ENCODE peak calls at places on chromosomes 6 and 20, in four cellular contexts. D is astrocyte, X is left lung, G is pancreas. S is an unnamed sample. For H3K27me3, H3K36me3 and H3K9me3, the result is how much of the 10 kb centered on the place peaks cover.

GRCh38 chr20:44692932-44693476 is 22.2 kb upstream of the CCN5 start:
- DNase-seq in G (no peak), X (no peak), D (peak), S (peak)

GRCh38 chr6:146028250-146028789 is 542 bp upstream of the GRM1 start:
- DNase-seq in D (peak), X (peak), G (peak), S (peak)

GRCh38 chr6:169993861-169994481 is 242.5 kb downstream of the ERMARD start:
- DNase-seq in X (no peak), D (no peak), G (no peak), S (no peak)

GRCh38 chr6:13559251-13559650 is 15.2 kb upstream of the SIRT5 start:
- DNase-seq in G (no peak), X (no peak), D (no peak), S (no peak)

GRCh38 chr6:46781478-46782378 is 11.5 kb upstream of the MEP1A start:
- DNase-seq in D (peak), X (no peak), G (no peak), S (peak)

GRCh38 chr6:25250878-25251277 is 28.3 kb upstream of the CARMIL1 start:
- DNase-seq in G (no peak), D (peak), X (no peak), S (no peak)

GRCh38 chr20:4512891-4513550 is 208.7 kb upstream of the PRND start:
- DNase-seq in G (no peak), X (no peak), D (peak), S (peak)

GRCh38 chr20:8790442-8791074 is 278.3 kb upstream of the PLCB4 start:
- DNase-seq in X (no peak), G (no peak), D (peak), S (peak)

GRCh38 chr20:22462975-22463914 is 121.1 kb downstream of the FOXA2 start:
- DNase-seq in D (no peak), X (no peak), G (no peak), S (peak)

GRCh38 chr6:75498862-75499261 is 5.3 kb upstream of the FILIP1 start:
- DNase-seq in D (no peak), X (no peak), G (no peak), S (no peak)

GRCh38 chr6:167779123-167779992 is 47.4 kb upstream of the AFDN start:
- DNase-seq in D (no peak), G (peak), X (no peak), S (no peak)

GRCh38 chr20:49510562-49511117 is 28.2 kb upstream of the KCNB1 start:
- DNase-seq in X (peak), G (no peak), D (peak), S (peak)

GRCh38 chr20:62656205-62656918 is 14.1 kb downstream of the SLCO4A1 start:
- DNase-seq in G (no peak), D (no peak), X (no peak), S (no peak)

GRCh38 chr6:81743649-81744048 is 8.8 kb downstream of the TENT5A start:
- DNase-seq in X (no peak), G (no peak), D (peak), S (no peak)

GRCh38 chr6:3748726-3749389 is 2.7 kb downstream of the PXDC1 start:
- DNase-seq in D (no peak), G (peak), X (no peak), S (no peak)

GRCh38 chr6:112202639-112203341 is 51.6 kb downstream of the LAMA4 start:
- DNase-seq in X (peak), D (peak), G (no peak), S (peak)

GRCh38 chr20:47099749-47100515 is 205.3 kb downstream of the EYA2 start:
- DNase-seq in G (no peak), X (no peak), D (no peak), S (no peak)

GRCh38 chr6:90369024-90369519 is 72.4 kb upstream of the BACH2 start:
- DNase-seq in G (no peak), D (peak), X (no peak), S (peak)

GRCh38 chr6:112163295-112164257 is 76.2 kb downstream of the FAM229B start:
- DNase-seq in D (no peak), X (peak), G (peak), S (peak)

GRCh38 chr6:82840571-82840970 is 225.1 kb downstream of the UBE3D start:
- DNase-seq in D (peak), X (no peak), G (no peak), S (no peak)

GRCh38 chr6:170044836-170045562 is 245.9 kb downstream of the DLL1 start:
- DNase-seq in D (no peak), X (no peak), G (no peak), S (no peak)

GRCh38 chr6:66307490-66307889 is 600.5 kb upstream of the EYS start:
- DNase-seq in G (no peak), D (no peak), X (no peak), S (no peak)

GRCh38 chr6:45917439-45917838 is 98.2 kb downstream of the CLIC5 start:
- DNase-seq in D (no peak), X (no peak), G (no peak), S (no peak)

GRCh38 chr6:115838763-115839401 is 221.8 kb downstream of the FRK start:
- DNase-seq in G (no peak), X (no peak), D (peak), S (peak)

GRCh38 chr20:61525781-61526431 is 273.8 kb downstream of the CDH4 start:
- DNase-seq in X (no peak), D (peak), G (no peak), S (peak)

GRCh38 chr6:148835920-148836441 is 89.2 kb downstream of the UST start:
- DNase-seq in D (peak), G (no peak), X (no peak), S (peak)

GRCh38 chr20:62606551-62607201 is 35.6 kb upstream of the SLCO4A1 start:
- DNase-seq in G (peak), X (peak), D (no peak), S (no peak)

GRCh38 chr20:57249073-57249472 is 17.4 kb downstream of the BMP7 start:
- DNase-seq in X (no peak), D (no peak), G (no peak), S (no peak)

GRCh38 chr6:11294263-11294662 is 61.8 kb upstream of the NEDD9 start:
- DNase-seq in D (no peak), G (no peak), X (no peak), S (no peak)

GRCh38 chr6:68756454-68757375 is 121.6 kb downstream of the ADGRB3 start:
- DNase-seq in G (no peak), X (no peak), D (no peak), S (no peak)

GRCh38 chr6:91042656-91043055 is 455.8 kb upstream of the MAP3K7 start:
- DNase-seq in G (no peak), D (no peak), X (no peak), S (no peak)

GRCh38 chr20:34995192-34995591 is 39.5 kb downstream of the MYH7B start:
- DNase-seq in X (peak), D (no peak), G (peak), S (no peak)

GRCh38 chr20:34995696-34996095 is 40.0 kb downstream of the MYH7B start:
- DNase-seq in X (peak), D (no peak), G (peak), S (no peak)

GRCh38 chr20:34994509-34995131 is 39.0 kb downstream of the MYH7B start:
- DNase-seq in X (peak), D (no peak), G (peak), S (no peak)

GRCh38 chr20:34992751-34993417 is 37.2 kb downstream of the MYH7B start:
- DNase-seq in G (no peak), X (peak), D (no peak), S (no peak)

GRCh38 chr20:34993941-34994508 is 38.4 kb downstream of the MYH7B start:
- DNase-seq in D (no peak), G (peak), X (peak), S (no peak)
- H3K27me3 ChIP-seq in D (under half), G (under half), X (under half), S (under half)

GRCh38 chr6:157203764-157204163 is 119.6 kb downstream of the TMEM242 start:
- DNase-seq in X (no peak), D (no peak), G (no peak), S (no peak)
- H3K36me3 ChIP-seq in X (under half), D (under half), G (under half), S (under half)

GRCh38 chr20:53448426-53448825 is 145.2 kb downstream of the ZNF217 start:
- DNase-seq in G (no peak), D (no peak), X (no peak), S (no peak)
- H3K9me3 ChIP-seq in G (under half), D (under half), X (under half), S (under half)

GRCh38 chr6:50847890-50848594 is 29.4 kb downstream of the TFAP2B start:
- DNase-seq in G (no peak), X (no peak), D (no peak), S (no peak)

GRCh38 chr6:50845499-50846108 is 26.9 kb downstream of the TFAP2B start:
- DNase-seq in D (no peak), X (peak), G (peak), S (no peak)

GRCh38 chr6:50846109-50846859 is 27.6 kb downstream of the TFAP2B start:
- DNase-seq in X (no peak), G (no peak), D (no peak), S (no peak)

GRCh38 chr6:50849016-50849748 is 30.5 kb downstream of the TFAP2B start:
- DNase-seq in D (no peak), X (peak), G (peak), S (no peak)

GRCh38 chr6:50846860-50847171 is 28.1 kb downstream of the TFAP2B start:
- DNase-seq in G (no peak), D (no peak), X (no peak), S (no peak)
- H3K27me3 ChIP-seq in G (under half), D (under half), X (half or more), S (under half)

GRCh38 chr6:144479991-144480390 is 194.9 kb downstream of the UTRN start:
- DNase-seq in G (no peak), X (no peak), D (no peak), S (no peak)

GRCh38 chr6:144482142-144482541 is 197.0 kb downstream of the UTRN start:
- DNase-seq in D (peak), G (no peak), X (peak), S (peak)

GRCh38 chr6:144481527-144481926 is 196.4 kb downstream of the UTRN start:
- DNase-seq in D (no peak), X (no peak), G (no peak), S (no peak)

GRCh38 chr6:144478487-144478886 is 193.4 kb downstream of the UTRN start:
- DNase-seq in X (no peak), G (no peak), D (no peak), S (no peak)

GRCh38 chr6:144480518-144480917 is 195.4 kb downstream of the UTRN start:
- DNase-seq in X (no peak), D (no peak), G (no peak), S (no peak)
- H3K36me3 ChIP-seq in X (under half), D (under half), G (under half), S (under half)

DNA sequence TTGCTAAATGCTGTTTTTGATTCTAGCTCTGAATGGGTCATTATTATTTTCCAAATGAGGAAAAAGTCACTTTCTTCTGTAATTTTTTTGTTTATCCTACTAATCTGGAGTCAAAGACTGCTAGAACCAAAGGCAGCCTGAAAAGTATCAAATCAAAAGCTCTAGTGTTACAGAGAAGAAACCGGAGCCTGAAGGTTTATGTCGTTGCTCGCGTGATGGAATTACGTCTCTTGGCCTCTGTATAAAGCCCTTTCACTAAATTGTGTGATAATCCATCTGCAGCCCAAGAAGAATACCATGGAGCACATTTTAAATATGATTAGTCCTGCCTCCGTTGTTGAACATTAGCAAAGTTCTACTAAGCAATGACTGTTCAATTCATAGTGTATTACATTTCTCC is 738.6 kb downstream of the C6orf118 start:
- DNase-seq in D (no peak), X (no peak), G (no peak), S (no peak)
- H3K9me3 ChIP-seq in D (under half), X (under half), G (under half), S (under half)

GRCh38 chr6:388202-388903 is 3.2 kb upstream of the IRF4 start:
- DNase-seq in X (no peak), D (no peak), G (no peak), S (no peak)

GRCh38 chr6:390914-391558 is 516 bp upstream of the IRF4 start:
- DNase-seq in G (no peak), D (no peak), X (no peak), S (no peak)

GRCh38 chr6:387293-387694 is 4.3 kb upstream of the IRF4 start:
- DNase-seq in G (no peak), X (no peak), D (no peak), S (peak)

GRCh38 chr6:389622-390021 is 1.9 kb upstream of the IRF4 start:
- DNase-seq in D (no peak), G (no peak), X (no peak), S (no peak)

GRCh38 chr6:389143-389542 is 2.4 kb upstream of the IRF4 start:
- DNase-seq in D (no peak), G (no peak), X (no peak), S (no peak)
- H3K27me3 ChIP-seq in D (half or more), G (under half), X (half or more), S (under half)

GRCh38 chr6:129184808-129185366 is 301.9 kb downstream of the LAMA2 start:
- DNase-seq in D (peak), X (no peak), G (no peak), S (no peak)

GRCh38 chr6:129183039-129183438 is 300.1 kb downstream of the LAMA2 start:
- DNase-seq in D (no peak), G (no peak), X (no peak), S (no peak)

GRCh38 chr6:129183681-129184216 is 300.8 kb downstream of the LAMA2 start:
- DNase-seq in D (peak), G (no peak), X (no peak), S (no peak)

GRCh38 chr6:129186988-129187387 is 304.1 kb downstream of the LAMA2 start:
- DNase-seq in X (no peak), D (peak), G (no peak), S (peak)

DNA sequence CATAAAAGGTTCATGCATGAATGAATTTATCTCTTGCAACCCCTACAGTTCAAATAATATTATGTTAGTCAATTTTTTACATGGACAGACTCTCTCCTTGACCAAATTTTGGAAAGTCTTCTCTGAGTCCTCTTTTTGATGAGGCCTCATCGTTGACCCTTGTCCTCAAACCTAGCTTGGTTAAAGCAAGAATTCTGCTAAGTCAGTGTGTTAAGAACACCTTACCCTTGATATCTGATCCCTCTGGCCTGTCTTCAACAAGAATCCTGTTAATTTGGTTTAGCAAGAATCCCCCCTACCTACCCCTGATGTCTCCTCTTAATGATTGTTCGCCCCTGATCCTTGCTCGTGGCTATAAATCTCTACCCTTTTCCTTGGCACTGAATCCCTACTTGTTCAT is 301.4 kb downstream of the LAMA2 start:
- DNase-seq in D (no peak), X (no peak), G (no peak), S (no peak)
- H3K36me3 ChIP-seq in D (under half), X (under half), G (under half), S (under half)

S was measured in MG63.